ENCODE peak calls at places on chromosomes 12 and 14, in nine cellular contexts. X is left ventricle myocardium inferior; C is fibroblast of lung; Y is CD8-positive, alpha-beta T cell; W is cardiac muscle cell; U is upper lobe of right lung; D is Karpas-422; I is ovary; G is heart left ventricle. F is an unnamed sample. For H3K4me1 and H3K36me3, the result is how much of the 10 kb centered on the place peaks cover.

GRCh38 chr14:99481745-99482099 is 513 bp downstream of the CCNK start:
- DNase-seq in X (no peak), C (peak), Y (no peak), W (peak), U (no peak), D (peak), I (no peak), G (no peak), F (peak)

GRCh38 chr12:60335765-60336164 is 739.9 kb downstream of the SLC16A7 start:
- DNase-seq in X (no peak), C (peak), Y (no peak), W (peak), U (no peak), D (no peak), I (no peak), G (no peak), F (no peak)

GRCh38 chr12:114954626-114955025 is 270.7 kb upstream of the TBX3 start:
- DNase-seq in X (no peak), C (peak), Y (no peak), W (no peak), U (no peak), D (no peak), I (no peak), G (no peak), F (no peak)

GRCh38 chr12:19808371-19808770 is 369.1 kb downstream of the AEBP2 start:
- DNase-seq in X (no peak), C (no peak), Y (no peak), W (no peak), U (no peak), D (no peak), I (no peak), G (no peak), F (no peak)

GRCh38 chr14:35159742-35160409 is 37.5 kb downstream of the PRORP start:
- DNase-seq in X (no peak), C (peak), Y (no peak), W (peak), U (no peak), D (no peak), I (no peak), G (no peak), F (no peak)

GRCh38 chr12:53173085-53173715 is 7.3 kb upstream of the ZNF740 start:
- DNase-seq in X (no peak), C (no peak), Y (no peak), W (no peak), U (no peak), D (no peak), I (no peak), G (no peak), F (no peak)

GRCh38 chr12:51172515-51173431 is at the start of gene TFCP2:
- DNase-seq in X (peak), C (peak), Y (peak), W (peak), U (peak), D (peak), I (peak), G (peak), F (peak)

GRCh38 chr12:122201381-122201780 is 2.1 kb upstream of the B3GNT4 start:
- DNase-seq in X (no peak), C (no peak), Y (no peak), W (no peak), U (peak), D (no peak), I (no peak), G (no peak), F (no peak)

GRCh38 chr12:57964421-57964820 is 23.1 kb downstream of the ATP23 start:
- DNase-seq in X (no peak), C (no peak), Y (no peak), W (no peak), U (no peak), D (no peak), I (no peak), G (no peak), F (no peak)

GRCh38 chr12:123267991-123268843 is 3.4 kb downstream of the CDK2AP1 start:
- DNase-seq in X (peak), C (no peak), Y (no peak), W (no peak), U (peak), D (no peak), I (no peak), G (peak), F (no peak)

GRCh38 chr12:96248532-96248931 is 54.4 kb downstream of the ELK3 start:
- DNase-seq in X (peak), C (no peak), Y (no peak), W (no peak), U (no peak), D (no peak), I (no peak), G (no peak), F (no peak)

DNA sequence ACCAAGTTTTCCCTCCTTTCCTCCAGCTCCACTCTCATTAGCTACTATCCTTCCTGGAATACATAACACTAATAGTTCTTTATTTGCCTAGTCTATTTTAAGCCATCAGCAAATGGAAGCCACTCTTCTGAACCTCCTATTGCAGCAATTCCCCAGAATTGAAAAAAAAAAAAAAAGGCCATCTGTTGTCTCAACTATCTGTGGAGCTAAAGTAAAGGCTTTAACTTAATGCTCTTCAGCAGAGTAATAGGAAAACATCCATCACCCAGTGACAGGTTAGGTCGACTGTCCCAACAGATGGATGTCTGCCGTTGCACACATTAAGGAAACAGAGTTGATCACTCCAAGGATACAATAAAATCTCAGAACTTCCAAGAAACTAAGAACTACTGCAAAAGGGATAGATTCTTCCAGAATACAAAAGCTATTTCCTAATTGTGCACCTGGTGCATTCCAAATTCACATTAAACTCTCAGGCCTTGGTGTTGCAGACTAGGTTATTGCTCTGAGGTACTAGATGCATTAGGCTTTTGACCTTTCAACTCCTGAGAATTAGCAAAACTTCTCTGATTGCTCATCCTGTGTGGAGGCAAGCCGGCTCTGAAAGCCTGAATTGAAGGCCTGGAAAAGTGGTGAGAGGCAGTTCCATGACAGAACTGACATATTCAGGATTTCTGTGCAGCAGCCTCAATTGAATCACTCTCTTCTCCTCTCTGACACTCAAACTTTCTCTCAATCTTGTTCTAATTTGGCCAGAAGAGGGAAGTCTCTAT is 238.4 kb upstream of the HMGA2 start:
- DNase-seq in X (no peak), C (no peak), Y (no peak), W (no peak), U (no peak), D (no peak), I (no peak), G (no peak), F (no peak)
- H3K4me1 ChIP-seq in X (under half), C (under half), Y (under half), W (under half), U (under half), D (under half), I (under half), G (under half), F (under half)

DNA sequence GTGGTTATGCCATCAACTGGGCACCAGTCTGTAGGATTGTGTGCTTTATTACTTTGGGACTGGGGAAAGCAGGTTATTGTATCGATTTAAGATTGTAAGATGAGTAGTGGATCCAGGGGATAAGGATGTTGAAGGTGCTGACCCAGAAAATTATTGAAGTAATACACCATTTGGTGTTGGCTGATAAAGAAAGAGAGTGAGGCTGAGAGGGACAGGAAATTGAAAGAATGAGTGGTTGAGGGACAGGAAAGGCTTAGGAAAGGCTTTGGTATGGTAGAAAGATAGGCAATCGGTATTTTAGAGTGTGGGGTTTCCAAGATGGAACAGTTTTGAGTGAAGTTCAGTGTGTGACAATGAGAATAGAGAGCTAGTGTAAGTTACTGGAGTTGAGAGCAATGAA is 12.3 kb downstream of the PPHLN1 start:
- DNase-seq in X (no peak), C (no peak), Y (no peak), W (no peak), U (no peak), D (no peak), I (no peak), G (no peak), F (no peak)
- H3K36me3 ChIP-seq in X (under half), C (under half), Y (under half), W (under half), U (under half), D (half or more), I (under half), G (under half), F (under half)

GRCh38 chr14:92922883-92923743 is at the start of gene CHGA:
- DNase-seq in X (peak), C (peak), Y (peak), W (peak), U (peak), D (no peak), I (peak), G (peak), F (peak)
- H3K4me3 ChIP-seq in X (peak), C (no peak), Y (no peak), W (peak), U (no peak), D (no peak), I (no peak), G (no peak), F (no peak)

DNA sequence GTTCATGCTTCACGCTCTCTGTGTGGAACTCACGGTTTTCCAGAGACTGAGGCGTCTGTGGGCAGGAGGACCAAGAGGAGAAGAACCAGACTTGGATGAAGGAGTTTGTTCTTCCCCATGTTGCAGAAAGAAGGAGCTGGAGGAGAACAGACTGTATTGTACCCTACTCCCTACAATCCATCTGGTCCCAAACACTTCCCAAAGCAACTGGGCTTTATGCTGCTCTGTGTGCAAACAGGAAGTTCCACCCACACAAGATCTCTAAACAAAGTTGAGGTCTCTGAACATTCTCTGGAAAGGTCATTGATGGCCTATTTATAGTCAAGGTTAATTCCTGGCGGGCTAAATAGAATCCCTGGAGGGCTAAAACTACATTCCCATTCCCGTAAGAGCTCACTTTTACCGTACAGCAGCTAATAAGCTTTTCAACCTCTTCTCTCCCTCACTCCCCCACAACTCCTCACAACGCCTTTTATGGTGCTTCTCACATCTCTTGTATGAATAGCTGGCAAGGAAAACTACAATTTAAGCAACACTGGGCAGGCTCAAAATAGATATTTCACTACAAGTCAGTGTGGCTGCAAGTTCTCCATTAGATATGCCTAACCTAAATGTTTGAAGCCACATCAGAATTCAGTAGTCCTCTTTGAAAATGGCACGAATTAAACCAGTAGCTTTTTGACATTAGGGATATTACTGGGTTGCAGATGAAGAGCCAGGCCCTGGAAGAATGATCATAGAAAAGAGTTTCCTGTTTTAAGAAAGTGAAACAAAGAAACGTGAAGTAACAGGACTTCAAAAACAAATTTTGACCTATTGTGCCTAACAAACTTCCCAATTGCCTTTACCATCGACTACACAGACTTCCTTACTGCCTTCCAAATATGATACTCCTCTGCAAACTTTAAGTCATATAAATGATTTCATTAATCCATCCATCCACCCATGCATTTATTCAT is at the start of gene A2M:
- DNase-seq in X (no peak), C (peak), Y (no peak), W (peak), U (no peak), D (no peak), I (no peak), G (peak), F (no peak)
- H3K4me1 ChIP-seq in X (half or more), C (under half), Y (under half), W (under half), U (under half), D (under half), I (under half), G (under half), F (under half)

F was measured in CD8-positive, alpha-beta memory T cell.